ENCODE peak calls at places on chromosomes 2 and 18, in ten cellular contexts. N, E, W, U, V, L, G, M, P and O are unnamed samples. For H3K36me3, the result is how much of the 10 kb centered on the place peaks cover.

GRCh38 chr2:188410504-188411235 is 119.0 kb downstream of the GULP1 start:
- DNase-seq in L (no peak), W (no peak), N (no peak), M (peak), U (no peak), P (no peak), G (no peak), E (no peak), V (no peak), O (no peak)

GRCh38 chr2:233093721-233094120 is 33.6 kb downstream of the INPP5D start:
- DNase-seq in L (no peak), N (no peak), V (no peak), W (peak), U (no peak), E (no peak), M (peak), P (no peak), G (no peak), O (no peak)

GRCh38 chr2:241260911-241261310 is 54.6 kb downstream of the HDLBP start:
- DNase-seq in G (no peak), U (no peak), W (no peak), M (no peak), E (no peak), P (no peak), V (no peak), N (no peak), L (no peak), O (no peak)

GRCh38 chr18:32420084-32420483 is 50.6 kb downstream of the GAREM1 start:
- DNase-seq in P (peak), N (no peak), V (no peak), W (no peak), M (no peak), U (no peak), L (no peak), E (no peak), G (no peak), O (no peak)

GRCh38 chr18:50869150-50869549 is 9.8 kb upstream of the ME2 start:
- DNase-seq in W (no peak), U (no peak), G (no peak), L (no peak), V (no peak), M (no peak), E (no peak), N (no peak), P (no peak), O (no peak)

GRCh38 chr18:36301884-36302283 is 4.4 kb downstream of the FHOD3 start:
- DNase-seq in G (no peak), E (no peak), V (no peak), N (no peak), L (no peak), W (no peak), M (no peak), P (no peak), U (no peak), O (no peak)

GRCh38 chr2:54083021-54083420 is 32.4 kb upstream of the ACYP2 start:
- DNase-seq in E (no peak), P (no peak), N (no peak), L (peak), M (peak), U (no peak), W (no peak), G (no peak), V (no peak), O (no peak)

GRCh38 chr2:40039543-40039942 is 260.5 kb upstream of the THUMPD2 start:
- DNase-seq in G (no peak), N (no peak), M (no peak), L (no peak), U (no peak), V (no peak), W (no peak), P (no peak), E (no peak), O (no peak)

GRCh38 chr18:59357928-59358327 is 1.1 kb downstream of the LMAN1 start:
- DNase-seq in G (no peak), V (no peak), L (peak), M (no peak), E (peak), N (no peak), W (no peak), P (no peak), U (no peak), O (no peak)

GRCh38 chr2:240353944-240354343 is 81.5 kb upstream of the GPC1 start:
- DNase-seq in W (no peak), N (peak), V (no peak), M (no peak), G (no peak), E (no peak), L (no peak), U (no peak), P (no peak), O (no peak)

GRCh38 chr2:197256021-197256420 is 54.6 kb downstream of the ANKRD44 start:
- DNase-seq in U (no peak), W (no peak), V (no peak), L (no peak), G (no peak), P (no peak), M (no peak), E (no peak), N (no peak), O (no peak)
- TF ChIP-seq CTCF in U (no peak), W (no peak), V (no peak), L (no peak), G (no peak), P (no peak), M (no peak), E (no peak), N (no peak), O (no peak)

GRCh38 chr2:43539436-43539835 is 56.4 kb downstream of the THADA start:
- DNase-seq in P (no peak), L (no peak), N (no peak), V (no peak), E (no peak), W (no peak), M (no peak), U (no peak), G (no peak), O (no peak)
- H3K27ac ChIP-seq in P (no peak), L (peak), N (peak), V (no peak), E (no peak), W (no peak), M (no peak), U (peak), G (peak), O (peak)

GRCh38 chr18:3015203-3015590 is 2.3 kb upstream of the LPIN2 start:
- DNase-seq in E (no peak), L (peak), N (peak), P (peak), M (no peak), U (no peak), W (no peak), V (no peak), G (no peak), O (no peak)
- H3K36me3 ChIP-seq in E (under half), L (under half), N (under half), P (under half), M (under half), U (under half), W (under half), V (under half), G (under half), O (under half)

GRCh38 chr18:22701795-22702194 is 231.3 kb upstream of the RBBP8 start:
- DNase-seq in L (no peak), M (no peak), N (no peak), W (no peak), G (no peak), E (no peak), P (no peak), V (no peak), U (no peak), O (no peak)

GRCh38 chr18:22703883-22704626 is 229.1 kb upstream of the RBBP8 start:
- DNase-seq in U (no peak), W (no peak), M (no peak), P (peak), G (no peak), N (no peak), L (peak), V (no peak), E (peak), O (no peak)

GRCh38 chr18:22701326-22701725 is 231.8 kb upstream of the RBBP8 start:
- DNase-seq in V (no peak), P (no peak), E (no peak), L (no peak), U (no peak), G (no peak), N (no peak), M (no peak), W (no peak), O (no peak)

GRCh38 chr18:22705328-22705727 is 227.8 kb upstream of the RBBP8 start:
- DNase-seq in G (no peak), E (no peak), L (peak), N (no peak), M (no peak), V (no peak), P (peak), U (no peak), W (no peak), O (no peak)

GRCh38 chr18:22704627-22704918 is 228.6 kb upstream of the RBBP8 start:
- DNase-seq in N (no peak), P (no peak), G (no peak), L (no peak), U (no peak), V (no peak), M (no peak), W (no peak), E (no peak), O (no peak)
- TF ChIP-seq CTCF in N (no peak), P (peak), G (no peak), L (no peak), U (no peak), V (no peak), M (peak), W (no peak), E (no peak), O (no peak)

DNA sequence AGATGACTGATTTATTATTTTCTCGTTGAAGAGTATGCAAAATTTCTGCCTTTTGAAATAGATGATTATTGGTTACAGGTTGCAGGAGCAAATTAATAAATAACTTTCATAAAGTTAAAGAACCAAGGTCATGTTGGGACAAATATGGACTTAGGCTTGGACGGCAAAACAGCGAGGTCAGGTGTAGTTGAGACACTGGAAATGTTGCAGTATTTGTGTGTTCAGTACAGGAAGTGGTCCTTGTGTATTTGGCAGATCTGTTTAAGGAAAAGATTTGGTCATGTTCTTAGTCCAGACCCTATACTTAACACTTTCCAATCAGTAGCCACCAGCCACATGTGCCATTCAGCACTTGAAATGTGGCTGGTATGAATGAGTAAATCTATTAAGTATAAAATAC is 486.5 kb downstream of the TDRD15 start:
- DNase-seq in G (no peak), V (no peak), W (no peak), L (no peak), U (no peak), E (no peak), M (no peak), P (no peak), N (no peak), O (no peak)
- H3K27ac ChIP-seq in G (no peak), V (no peak), W (no peak), L (no peak), U (no peak), E (no peak), M (no peak), P (no peak), N (no peak), O (no peak)

GRCh38 chr2:80348078-80348477 is 43.5 kb upstream of the LRRTM1 start:
- DNase-seq in W (no peak), M (no peak), G (no peak), V (no peak), N (no peak), U (no peak), P (no peak), E (no peak), L (no peak), O (no peak)

GRCh38 chr2:80348953-80349352 is 44.4 kb upstream of the LRRTM1 start:
- DNase-seq in G (no peak), W (no peak), L (no peak), N (no peak), U (no peak), M (no peak), P (no peak), E (no peak), V (no peak), O (no peak)

GRCh38 chr2:80354858-80355257 is 50.3 kb upstream of the LRRTM1 start:
- DNase-seq in L (no peak), U (no peak), W (no peak), N (no peak), E (no peak), M (no peak), G (no peak), P (no peak), V (no peak), O (no peak)

DNA sequence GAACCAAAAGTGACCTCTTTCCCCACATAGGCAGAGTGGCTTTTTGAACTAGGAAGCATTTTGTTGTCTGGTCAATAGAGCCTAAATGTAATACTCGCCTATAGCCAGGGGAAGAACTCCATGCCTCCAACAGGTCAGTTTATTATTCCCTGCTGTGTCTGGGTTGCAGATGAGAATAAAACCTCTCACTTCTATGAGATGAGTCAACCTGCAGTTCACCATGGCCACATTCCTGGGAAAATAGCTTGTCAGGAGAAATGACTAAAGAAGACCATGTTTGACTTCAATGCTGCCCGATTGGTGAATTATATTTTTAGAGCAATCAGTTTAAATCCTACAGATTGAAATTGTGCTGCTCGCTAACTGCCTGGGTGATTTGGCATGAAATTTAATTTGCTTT is 46.7 kb upstream of the LRRTM1 start:
- DNase-seq in E (no peak), P (no peak), G (no peak), U (no peak), V (no peak), N (no peak), M (no peak), W (no peak), L (no peak), O (no peak)
- H3K36me3 ChIP-seq in E (under half), P (under half), G (under half), U (under half), V (under half), N (under half), M (under half), W (under half), L (under half), O (under half)

GRCh38 chr2:85867556-85868292 is 21.1 kb downstream of the ST3GAL5 start:
- DNase-seq in N (no peak), G (no peak), E (no peak), V (no peak), L (no peak), P (no peak), M (no peak), U (no peak), W (no peak), O (no peak)
- TF ChIP-seq CTCF in N (no peak), G (no peak), E (no peak), V (no peak), L (no peak), P (no peak), M (no peak), U (no peak), W (no peak), O (no peak)